ENCODE peak calls at places on chromosomes 3 and 15, in eight cellular contexts. U is HCT116, T is MM.1S, P is IMR-90, Y is HepG2, R is PC-3, M is A549, O is PC-9. I is an unnamed sample.

GRCh38 chr3:59469948-59470723 is 420.3 kb upstream of the CFAP20DC start:
- DNase-seq in T (peak; percentile 50), P (no peak), O (no peak), M (no peak), U (no peak), R (peak; percentile 69), Y (no peak), I (peak; percentile 21)

GRCh38 chr15:58517252-58517681 is 85.5 kb downstream of the LIPC start:
- DNase-seq in T (no peak), O (no peak), U (peak; percentile 6), R (no peak), M (no peak), P (no peak), Y (no peak), I (no peak)

GRCh38 chr3:141825216-141826011 is 51.0 kb upstream of the ATP1B3 start:
- DNase-seq in P (no peak), O (no peak), M (no peak), U (no peak), T (no peak), Y (no peak), R (no peak), I (no peak)

GRCh38 chr3:7205535-7206331 is 344.8 kb downstream of the GRM7 start:
- DNase-seq in Y (no peak), U (no peak), R (no peak), O (no peak), M (no peak), P (no peak), T (peak; percentile 39), I (no peak)

GRCh38 chr15:45274636-45275035 is 22.6 kb downstream of the SLC28A2 start:
- DNase-seq in Y (no peak), M (no peak), P (no peak), T (no peak), O (no peak), U (no peak), R (no peak), I (no peak)

GRCh38 chr3:165459924-165460540 is 263.8 kb upstream of the SLITRK3 start:
- DNase-seq in O (no peak), M (peak; percentile 12), T (no peak), U (no peak), Y (no peak), P (no peak), R (peak; percentile 25), I (no peak)

GRCh38 chr3:150217691-150218090 is 190.4 kb upstream of the TSC22D2 start:
- DNase-seq in T (no peak), P (no peak), U (no peak), M (no peak), R (no peak), Y (no peak), O (no peak), I (no peak)

GRCh38 chr3:32373844-32374243 is 17.8 kb upstream of the CMTM7 start:
- DNase-seq in T (no peak), U (no peak), Y (no peak), O (no peak), P (no peak), R (no peak), M (no peak), I (no peak)

GRCh38 chr3:167684389-167684993 is 30.7 kb upstream of the WDR49 start:
- DNase-seq in R (peak; percentile 89), Y (peak; percentile 64), T (peak; percentile 84), U (peak; percentile 46), M (peak; percentile 6), O (peak; percentile 27), P (peak; percentile 58), I (peak; percentile 19)

GRCh38 chr3:142577701-142578308 is 728 bp downstream of the ATR start:
- DNase-seq in O (no peak), M (no peak), U (no peak), R (no peak), Y (no peak), T (no peak), P (peak; percentile 29), I (peak; percentile 73)

GRCh38 chr3:152335273-152335672 is 66.5 kb downstream of the MBNL1 start:
- DNase-seq in T (peak; percentile 46), U (no peak), P (no peak), Y (no peak), M (no peak), R (no peak), O (no peak), I (no peak)

GRCh38 chr3:174083706-174084105 is 686.2 kb downstream of the NLGN1 start:
- DNase-seq in R (no peak), Y (no peak), T (no peak), M (no peak), U (no peak), P (no peak), O (no peak), I (no peak)

GRCh38 chr3:44016818-44017217 is 224.9 kb upstream of the TOPAZ1 start:
- DNase-seq in R (peak; percentile 19), M (no peak), P (no peak), T (no peak), O (no peak), U (no peak), Y (no peak), I (no peak)

GRCh38 chr3:50602675-50603191 is 8.8 kb downstream of the CISH start:
- DNase-seq in M (no peak), U (no peak), T (no peak), P (no peak), R (peak; percentile 58), Y (no peak), O (peak; percentile 43), I (peak; percentile 36)

GRCh38 chr3:109532257-109533216 is 195.2 kb upstream of the DPPA4 start:
- DNase-seq in P (peak; percentile 83), T (peak; percentile 58), M (no peak), Y (peak; percentile 35), O (peak; percentile 71), R (peak; percentile 78), U (peak; percentile 72), I (peak; percentile 22)

GRCh38 chr3:156898296-156898880 is 72.2 kb downstream of the LEKR1 start:
- DNase-seq in U (no peak), M (no peak), Y (no peak), T (no peak), O (no peak), R (no peak), P (no peak), I (no peak)
- H3K4me2 ChIP-seq in U (no peak overlapping the region), M (no peak overlapping the region), Y (no peak overlapping the region), T (no peak overlapping the region), O (no peak overlapping the region), R (no peak overlapping the region), P (no peak overlapping the region), I (no peak overlapping the region)

GRCh38 chr3:4509043-4509442 is 15.9 kb downstream of the ITPR1 start:
- DNase-seq in M (no peak), O (no peak), Y (no peak), R (no peak), P (no peak), T (no peak), U (no peak), I (no peak)

GRCh38 chr3:4508048-4508981 is 15.2 kb downstream of the ITPR1 start:
- DNase-seq in Y (no peak), R (no peak), M (no peak), T (no peak), P (no peak), U (no peak), O (no peak), I (peak; percentile 46)

GRCh38 chr3:4511491-4512251 is 18.5 kb downstream of the ITPR1 start:
- DNase-seq in P (no peak), R (no peak), M (no peak), U (no peak), O (no peak), Y (no peak), T (no peak), I (no peak)

GRCh38 chr3:4512895-4513616 is 19.9 kb downstream of the ITPR1 start:
- DNase-seq in O (no peak), M (no peak), T (no peak), R (no peak), Y (peak; percentile 95), P (no peak), U (no peak), I (no peak)

DNA sequence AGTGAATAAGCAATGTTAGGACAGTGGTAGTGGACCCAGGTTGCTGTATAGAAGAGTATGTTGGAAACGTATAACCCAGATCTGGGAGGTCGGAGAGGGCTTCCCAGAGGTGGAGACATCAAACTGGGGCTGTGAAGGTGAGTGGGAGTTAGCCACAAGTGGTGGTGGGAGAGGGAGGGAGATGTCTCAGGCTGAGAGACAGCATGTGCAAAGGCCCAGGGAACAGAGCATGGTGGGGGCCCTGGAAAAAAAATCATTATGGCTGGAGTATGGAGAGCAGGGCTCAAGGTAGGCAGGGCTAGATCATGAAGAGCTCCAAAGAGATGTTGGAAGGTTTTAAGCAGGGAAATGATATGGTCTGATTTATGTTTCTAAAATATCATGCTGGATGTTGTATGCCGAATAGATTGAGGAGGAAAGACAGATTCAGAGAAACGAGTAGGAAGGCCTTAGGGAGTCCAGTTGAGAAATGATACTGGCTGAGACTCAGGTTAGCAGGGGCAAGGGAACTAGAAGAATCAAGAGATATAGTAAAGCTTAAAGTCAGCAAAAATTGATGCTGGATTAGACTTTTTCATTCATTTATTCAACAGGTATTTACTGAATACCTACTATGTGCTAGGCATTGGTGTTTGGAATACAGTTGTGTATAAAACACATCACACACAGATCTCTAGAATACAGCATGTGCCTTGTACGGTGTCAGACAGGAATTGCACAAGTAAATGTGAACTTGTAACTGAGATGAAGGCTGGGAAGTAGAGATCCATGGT is 17.0 kb downstream of the ITPR1 start:
- DNase-seq in P (no peak), T (no peak), O (no peak), U (no peak), Y (no peak), M (no peak), R (no peak), I (no peak)
- H3K4me1 ChIP-seq in P (no peaks in the 10 kb centered on the region), T (peaks cover 5% of the 10 kb centered on the region), O (no peaks in the 10 kb centered on the region), U (no peaks in the 10 kb centered on the region), Y (peaks cover 88% of the 10 kb centered on the region), M (no peaks in the 10 kb centered on the region), R (no peaks in the 10 kb centered on the region), I (peaks cover under 1% of the 10 kb centered on the region)

DNA sequence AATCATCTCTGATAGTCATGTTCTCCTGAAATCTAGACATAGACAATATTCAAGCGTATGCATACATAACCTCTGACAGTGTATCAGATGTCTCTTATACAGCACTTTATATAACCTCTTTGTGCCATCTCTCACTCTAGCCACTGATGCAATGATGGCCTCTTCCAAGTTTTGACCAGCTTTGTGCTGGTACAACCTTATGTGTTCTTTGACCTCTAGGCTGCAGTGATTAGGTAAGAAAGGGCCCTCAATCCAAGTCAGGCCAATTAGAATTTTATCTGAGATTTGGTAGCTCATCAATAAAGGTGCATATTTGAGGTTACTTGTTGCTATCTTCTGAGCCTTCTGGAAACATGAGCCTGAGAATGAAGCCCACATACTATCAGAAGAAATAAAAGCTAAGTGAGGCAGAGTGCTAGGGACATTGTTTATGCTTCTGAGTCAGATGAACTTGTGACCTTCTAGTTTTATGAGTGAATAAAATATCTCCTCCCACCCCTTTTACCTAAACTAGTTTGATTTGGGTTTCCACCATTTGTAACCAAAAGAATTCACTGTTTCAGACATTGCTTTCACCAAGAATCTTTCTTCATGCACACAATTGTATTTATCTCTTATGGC is 283.2 kb upstream of the SUCLG2 start:
- DNase-seq in O (no peak), M (no peak), P (no peak), T (no peak), Y (no peak), R (peak; percentile 8), U (no peak), I (no peak)
- TF ChIP-seq CTCF in O (no peak), M (no peak), P (no peak), T (no peak), Y (no peak), R (no peak), U (no peak), I (no peak)

DNA sequence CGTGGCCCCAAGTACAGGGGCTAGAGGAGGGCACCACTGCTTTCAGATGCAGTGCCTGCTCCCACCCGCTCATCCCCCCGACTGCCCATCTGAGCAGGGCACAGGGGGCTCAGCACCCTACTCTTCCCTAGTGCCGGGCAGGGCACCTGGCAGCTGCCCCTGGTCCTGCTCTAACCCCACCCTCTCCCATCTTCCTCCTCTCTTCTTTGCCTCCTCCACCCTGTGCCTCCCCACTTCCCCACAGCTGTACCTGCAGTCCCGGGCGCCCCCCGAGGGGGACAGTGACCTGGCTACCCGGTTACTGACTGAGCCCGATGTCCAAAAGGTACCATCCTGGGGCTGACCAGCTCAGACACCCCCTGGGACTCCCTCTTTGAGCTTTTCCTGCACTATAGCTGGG is 12.8 kb downstream of the NBEAL2 start:
- DNase-seq in R (no peak), Y (no peak), U (no peak), T (no peak), M (no peak), P (no peak), O (no peak), I (no peak)
- H3K4me2 ChIP-seq in R (no peak overlapping the region), Y (no peak overlapping the region), U (no peak overlapping the region), T (no peak overlapping the region), M (no peak overlapping the region), P (no peak overlapping the region), O (no peak overlapping the region), I (no peak overlapping the region)

I was measured in osteoblast.